ENCODE peak calls at places on chromosomes 1 and 21, in eight cellular contexts. Y, X, S, G, A, E, H and L are unnamed samples.

GRCh38 chr1:213987422-213987875 is 324 bp upstream of the PROX1 start:
- DNase-seq in Y (no peak), X (no peak), S (no peak), G (no peak), A (no peak), E (no peak), H (no peak), L (peak)

GRCh38 chr1:7408771-7409150 is 362.3 kb upstream of the VAMP3 start:
- DNase-seq in Y (no peak), X (no peak), S (no peak), G (no peak), A (no peak), E (no peak), H (peak), L (no peak)

GRCh38 chr1:12179111-12179519 is 12.3 kb downstream of the TNFRSF1B start:
- DNase-seq in Y (no peak), X (no peak), S (no peak), G (no peak), A (peak), E (no peak), H (no peak), L (no peak)

GRCh38 chr1:186974774-186975181 is 146.0 kb downstream of the PLA2G4A start:
- DNase-seq in Y (no peak), X (peak), S (no peak), G (no peak), A (no peak), E (no peak), H (no peak), L (peak)

GRCh38 chr1:49016030-49016991 is 239.6 kb upstream of the BEND5 start:
- DNase-seq in Y (peak), X (no peak), S (peak), G (no peak), A (no peak), E (no peak), H (no peak), L (no peak)

GRCh38 chr1:26790551-26790953 is 2.8 kb downstream of the PIGV start:
- DNase-seq in Y (no peak), X (no peak), S (no peak), G (no peak), A (peak), E (no peak), H (no peak), L (no peak)

GRCh38 chr1:148290881-148291280 is 138.8 kb upstream of the NBPF11 start:
- DNase-seq in Y (no peak), X (no peak), S (no peak), G (no peak), A (no peak), E (no peak), H (no peak), L (no peak)

GRCh38 chr1:186967659-186968394 is 139.1 kb downstream of the PLA2G4A start:
- DNase-seq in Y (no peak), X (no peak), S (no peak), G (no peak), A (no peak), E (no peak), H (no peak), L (peak)

GRCh38 chr21:35674895-35675470 is 385.3 kb downstream of the SETD4 start:
- DNase-seq in Y (no peak), X (no peak), S (no peak), G (peak), A (no peak), E (no peak), H (no peak), L (peak)

GRCh38 chr1:228286505-228287417 is 78.9 kb downstream of the OBSCN start:
- DNase-seq in Y (no peak), X (no peak), S (no peak), G (no peak), A (no peak), E (no peak), H (no peak), L (no peak)

GRCh38 chr1:53562983-53563379 is 103.8 kb downstream of the DMRTB1 start:
- DNase-seq in Y (no peak), X (no peak), S (no peak), G (no peak), A (no peak), E (no peak), H (no peak), L (no peak)

GRCh38 chr1:112872551-112872962 is 83.4 kb downstream of the SLC16A1 start:
- DNase-seq in Y (no peak), X (no peak), S (no peak), G (no peak), A (no peak), E (no peak), H (no peak), L (no peak)

GRCh38 chr1:26049531-26050254 is 3.8 kb upstream of the SLC30A2 start:
- DNase-seq in Y (no peak), X (no peak), S (no peak), G (no peak), A (no peak), E (no peak), H (no peak), L (no peak)